ENCODE peak calls at places on chromosomes 5 and 9, in five cellular contexts. A is gastroesophageal sphincter; C is sciatic nerve; E is GM12878; W is activated T-cell treated with anti-CD3 and anti-CD28 coated beads, Interleukin-2, amount 50 U/mL, for 4 hours. H is an unnamed sample.

GRCh38 chr9:125650271-125650737 is 56.7 kb downstream of the MAPKAP1 start:
- ATAC-seq in A (no peak), C (peak), E (peak), W (peak), H (peak)

GRCh38 chr5:10653033-10653432 is 89.2 kb downstream of the ANKRD33B start:
- ATAC-seq in A (peak), C (peak), E (no peak), W (no peak), H (no peak)

GRCh38 chr5:144093868-144094267 is 76.6 kb downstream of the YIPF5 start:
- ATAC-seq in A (no peak), C (no peak), E (no peak), W (no peak), H (no peak)

GRCh38 chr5:128346038-128346437 is 192.0 kb downstream of the FBN2 start:
- ATAC-seq in A (no peak), C (no peak), E (no peak), W (no peak), H (no peak)

GRCh38 chr5:9454012-9454481 is 91.8 kb downstream of the SEMA5A start:
- ATAC-seq in A (no peak), C (peak), E (no peak), W (no peak), H (no peak)

GRCh38 chr5:127163750-127164149 is 90.4 kb upstream of the C5orf63 start:
- ATAC-seq in A (no peak), C (no peak), E (no peak), W (no peak), H (no peak)

GRCh38 chr5:5464036-5464715 is 41.7 kb downstream of the ICE1 start:
- ATAC-seq in A (no peak), C (no peak), E (no peak), W (no peak), H (no peak)

GRCh38 chr5:54357371-54358058 is 47.1 kb upstream of the ARL15 start:
- ATAC-seq in A (no peak), C (no peak), E (no peak), W (no peak), H (no peak)

GRCh38 chr5:150175076-150175475 is 8.5 kb downstream of the CDX1 start:
- ATAC-seq in A (no peak), C (no peak), E (no peak), W (no peak), H (no peak)

GRCh38 chr9:123069010-123069481 is 35.6 kb downstream of the GPR21 start:
- ATAC-seq in A (no peak), C (peak), E (no peak), W (no peak), H (no peak)

GRCh38 chr5:175813943-175814630 is 57.3 kb upstream of the CPLX2 start:
- ATAC-seq in A (no peak), C (no peak), E (no peak), W (no peak), H (no peak)

GRCh38 chr5:61673007-61673735 is 341.1 kb downstream of the ZSWIM6 start:
- ATAC-seq in A (peak), C (no peak), E (peak), W (no peak), H (peak)

GRCh38 chr9:126612329-126612812 is 1.4 kb upstream of the LMX1B start:
- ATAC-seq in A (no peak), C (no peak), E (no peak), W (no peak), H (no peak)

GRCh38 chr9:114551750-114552685 is 35.6 kb upstream of the ATP6V1G1 start:
- ATAC-seq in A (peak), C (peak), E (peak), W (no peak), H (peak)

GRCh38 chr5:149723374-149723773 is 6.7 kb upstream of the PPARGC1B start:
- ATAC-seq in A (no peak), C (no peak), E (no peak), W (no peak), H (no peak)

GRCh38 chr5:35443803-35444595 is 173.7 kb upstream of the SPEF2 start:
- ATAC-seq in A (no peak), C (no peak), E (peak), W (no peak), H (peak)

GRCh38 chr5:123673107-123673506 is 161.1 kb downstream of the CSNK1G3 start:
- ATAC-seq in A (no peak), C (no peak), E (no peak), W (no peak), H (peak)

GRCh38 chr9:109241931-109242330 is 74.9 kb upstream of the FRRS1L start:
- ATAC-seq in A (no peak), C (no peak), E (no peak), W (no peak), H (no peak)

GRCh38 chr5:139677404-139678282 is 29.5 kb downstream of the CXXC5 start:
- ATAC-seq in A (peak), C (peak), E (no peak), W (no peak), H (no peak)

GRCh38 chr5:73186976-73187375 is 14.0 kb downstream of the TMEM174 start:
- ATAC-seq in A (no peak), C (no peak), E (no peak), W (no peak), H (no peak)

GRCh38 chr9:6121707-6122106 is 93.9 kb upstream of the IL33 start:
- ATAC-seq in A (no peak), C (no peak), E (no peak), W (no peak), H (peak)

GRCh38 chr5:135313946-135314345 is 85.1 kb downstream of the MACROH2A1 start:
- ATAC-seq in A (no peak), C (no peak), E (no peak), W (no peak), H (no peak)

GRCh38 chr5:156893517-156893916 is 43.4 kb downstream of the PPP1R2B start:
- ATAC-seq in A (no peak), C (no peak), E (peak), W (peak), H (peak)

GRCh38 chr9:115615821-115616665 is 498.1 kb upstream of the TNC start:
- ATAC-seq in A (no peak), C (no peak), E (no peak), W (peak), H (no peak)

GRCh38 chr5:89520771-89521170 is 637.8 kb upstream of the MEF2C start:
- ATAC-seq in A (no peak), C (no peak), E (no peak), W (no peak), H (no peak)

GRCh38 chr5:58246521-58246944 is 213.4 kb downstream of the PLK2 start:
- ATAC-seq in A (no peak), C (no peak), E (no peak), W (no peak), H (no peak)

GRCh38 chr5:148973455-148973854 is 89.4 kb downstream of the SH3TC2 start:
- ATAC-seq in A (no peak), C (no peak), E (no peak), W (no peak), H (no peak)

GRCh38 chr5:19498852-19499251 is 489.1 kb downstream of the CDH18 start:
- ATAC-seq in A (no peak), C (no peak), E (no peak), W (no peak), H (no peak)

GRCh38 chr5:33829430-33829829 is 62.4 kb downstream of the ADAMTS12 start:
- ATAC-seq in A (no peak), C (peak), E (no peak), W (no peak), H (no peak)

GRCh38 chr5:55773057-55773456 is 35.2 kb downstream of the DDX4 start:
- ATAC-seq in A (no peak), C (no peak), E (no peak), W (no peak), H (no peak)

GRCh38 chr9:20622330-20623020 is at the start of gene MLLT3:
- ATAC-seq in A (peak), C (peak), E (peak), W (peak), H (peak)

GRCh38 chr5:42930934-42931333 is 109.2 kb downstream of the ANXA2R start:
- ATAC-seq in A (no peak), C (no peak), E (no peak), W (no peak), H (no peak)

GRCh38 chr9:69376651-69377050 is 51.6 kb downstream of the ENTREP1 start:
- ATAC-seq in A (peak), C (peak), E (no peak), W (no peak), H (no peak)

GRCh38 chr5:102749416-102750021 is 5.6 kb upstream of the PAM start:
- ATAC-seq in A (no peak), C (no peak), E (no peak), W (no peak), H (no peak)

GRCh38 chr5:96070625-96071246 is 109.1 kb upstream of the ELL2 start:
- ATAC-seq in A (no peak), C (no peak), E (no peak), W (no peak), H (peak)

GRCh38 chr5:179792612-179793469 is 945 bp upstream of the LTC4S start:
- ATAC-seq in A (no peak), C (peak), E (no peak), W (no peak), H (no peak)

GRCh38 chr9:115134941-115135340 is 17.0 kb upstream of the TNC start:
- ATAC-seq in A (no peak), C (no peak), E (no peak), W (no peak), H (no peak)

GRCh38 chr5:128674837-128675446 is 136.9 kb upstream of the FBN2 start:
- ATAC-seq in A (no peak), C (no peak), E (peak), W (no peak), H (no peak)

GRCh38 chr5:151534345-151534744 is 56.8 kb downstream of the FAT2 start:
- ATAC-seq in A (no peak), C (no peak), E (no peak), W (no peak), H (peak)

H was measured in stimulated activated memory B cell treated with anti-CD40 and anti-IgM and Interleukin-4, amounts not matched to agents 10 μg/mL and 1 μg/mL and 100 μg/mL, for 72 hours.